ENCODE peak calls at places on chromosomes 7 and 10, in seven cellular contexts. N is iPS-NIHi11, C is left ventricle myocardium inferior, E is NCI-H2081 treated with DMSO at 0.1 percent for 48 hours, O is NCI-H1105, P is PC-3, B is progenitor cell of endocrine pancreas. T is an unnamed sample.
A peak's percentile ranks its signal among the peaks of the same experiment; 100 is the strongest.

GRCh38 chr10:93576888-93577287 is 10.4 kb downstream of the FFAR4 start:
- DNase-seq in N (no peak), B (no peak), P (peak; percentile 78), E (no peak), O (no peak), C (no peak), T (no peak)

GRCh38 chr10:119826777-119827176 is 45.9 kb downstream of the MCMBP start:
- DNase-seq in E (no peak), O (no peak), C (no peak), P (no peak), N (no peak), B (no peak), T (no peak)

GRCh38 chr10:127337801-127338200 is 141.4 kb upstream of the INSYN2A start:
- DNase-seq in B (no peak), P (no peak), E (no peak), N (no peak), O (no peak), C (no peak), T (no peak)

GRCh38 chr10:128624656-128625530 is 498.7 kb upstream of the MKI67 start:
- DNase-seq in C (no peak), O (no peak), P (no peak), N (no peak), E (no peak), B (no peak), T (no peak)

GRCh38 chr10:15106352-15107013 is 9.3 kb downstream of the RPP38 start:
- DNase-seq in B (peak; percentile 54), E (no peak), N (peak; percentile 77), O (peak; percentile 48), C (peak; percentile 49), P (peak; percentile 73), T (peak; percentile 31)

GRCh38 chr7:45702751-45703150 is 128.6 kb downstream of the ADCY1 start:
- DNase-seq in E (no peak), O (no peak), C (no peak), P (no peak), B (no peak), N (no peak), T (no peak)

GRCh38 chr7:155228459-155228845 is 69.2 kb upstream of the INSIG1 start:
- DNase-seq in N (no peak), C (no peak), E (no peak), P (no peak), O (no peak), B (no peak), T (no peak)

GRCh38 chr10:122127943-122128342 is 139.0 kb downstream of the TACC2 start:
- DNase-seq in C (no peak), P (peak; percentile 25), O (no peak), N (no peak), B (no peak), E (no peak), T (no peak)

GRCh38 chr10:57992321-57993077 is 275.2 kb downstream of the IPMK start:
- DNase-seq in B (no peak), O (no peak), N (peak; percentile 8), P (peak; percentile 89), C (no peak), E (no peak), T (peak; percentile 13)

GRCh38 chr10:129466703-129467345 is at the start of gene MGMT:
- DNase-seq in B (peak; percentile 94), E (no peak), O (no peak), N (peak; percentile 100), C (peak; percentile 97), P (peak; percentile 79), T (peak; percentile 97)

GRCh38 chr7:70775570-70776156 is 356.3 kb upstream of the GALNT17 start:
- DNase-seq in C (no peak), N (no peak), O (no peak), P (no peak), B (no peak), E (no peak), T (no peak)

GRCh38 chr10:290026-290725 is 154.9 kb downstream of the ZMYND11 start:
- DNase-seq in P (no peak), N (no peak), B (no peak), O (no peak), E (no peak), C (no peak), T (no peak)

GRCh38 chr7:95716357-95717122 is 55.8 kb upstream of the DYNC1I1 start:
- DNase-seq in C (no peak), E (no peak), P (no peak), B (no peak), O (no peak), N (no peak), T (no peak)

GRCh38 chr7:505171-505570 is 14.5 kb downstream of the PDGFA start:
- DNase-seq in O (no peak), P (no peak), C (peak; percentile 5), E (no peak), B (no peak), N (no peak), T (no peak)

GRCh38 chr10:42960491-42961155 is 116.2 kb upstream of the RET start:
- DNase-seq in O (no peak), C (peak; percentile 33), B (no peak), P (peak; percentile 85), E (no peak), N (peak; percentile 47), T (no peak)

GRCh38 chr10:48231699-48232315 is 42.7 kb downstream of the FRMPD2 start:
- DNase-seq in B (no peak), P (peak; percentile 26), E (no peak), N (no peak), C (no peak), O (no peak), T (no peak)

GRCh38 chr10:24974978-24975377 is 22.6 kb upstream of the PRTFDC1 start:
- DNase-seq in B (no peak), E (no peak), O (no peak), N (no peak), P (no peak), C (peak; percentile 53), T (no peak)

GRCh38 chr7:96016056-96016455 is 243.7 kb downstream of the DYNC1I1 start:
- DNase-seq in O (no peak), N (no peak), P (no peak), E (no peak), C (no peak), B (no peak), T (no peak)

GRCh38 chr10:24897326-24897926 is 55.0 kb downstream of the PRTFDC1 start:
- DNase-seq in O (no peak), P (peak; percentile 55), N (no peak), C (no peak), B (no peak), E (no peak), T (no peak)

GRCh38 chr7:157432541-157432956 is 95.7 kb downstream of the DNAJB6 start:
- DNase-seq in P (peak; percentile 62), E (no peak), C (no peak), B (no peak), N (peak; percentile 86), O (peak; percentile 60), T (peak; percentile 62)

GRCh38 chr7:104891949-104892348 is 122.1 kb upstream of the KMT2E start:
- DNase-seq in O (no peak), N (no peak), P (no peak), C (no peak), B (no peak), E (no peak), T (no peak)